ENCODE peak calls at places on chromosomes 3 and 15, in eight cellular contexts. R is amniotic stem cell, K is M059J, V is right cardiac atrium, A is GM13976, Y is astrocyte of the cerebellum, M is cardiac muscle cell, Q is cardiac fibroblast. L is an unnamed sample.

GRCh38 chr15:98154863-98155262 is 194.4 kb downstream of the ARRDC4 start:
- DNase-seq in V (no peak), K (peak; percentile 98), M (peak; percentile 22), R (peak; percentile 4), Y (peak; percentile 35), A (no peak), Q (no peak), L (peak; percentile 30)

GRCh38 chr3:111588527-111588926 is 6.6 kb downstream of the ZBED2 start:
- DNase-seq in Y (no peak), A (no peak), K (peak; percentile 35), V (no peak), M (no peak), R (no peak), Q (no peak), L (no peak)

GRCh38 chr15:39828374-39828931 is 45.8 kb upstream of the FSIP1 start:
- DNase-seq in K (peak; percentile 62), A (no peak), Q (peak; percentile 64), M (peak; percentile 56), V (peak; percentile 12), Y (peak; percentile 28), R (no peak), L (no peak)

GRCh38 chr3:133112666-133113065 is 74.5 kb downstream of the TMEM108 start:
- DNase-seq in K (peak; percentile 77), V (no peak), Y (no peak), A (no peak), R (no peak), M (peak; percentile 44), Q (peak; percentile 14), L (no peak)

GRCh38 chr15:57586661-57587404 is 4.9 kb upstream of the MYZAP start:
- DNase-seq in A (no peak), K (no peak), V (no peak), M (no peak), R (no peak), Y (no peak), Q (no peak), L (no peak)

GRCh38 chr3:106635271-106635670 is 742.0 kb upstream of the CCDC54 start:
- DNase-seq in Q (peak; percentile 46), K (peak; percentile 97), M (peak; percentile 77), R (peak; percentile 34), A (no peak), Y (peak; percentile 89), V (no peak), L (no peak)

GRCh38 chr3:50314342-50314741 is 8.2 kb downstream of the HYAL2 start:
- DNase-seq in K (no peak), A (no peak), R (no peak), M (no peak), V (no peak), Y (no peak), Q (no peak), L (no peak)

GRCh38 chr15:101329867-101330380 is 34.9 kb upstream of the SNRPA1 start:
- DNase-seq in V (no peak), Y (no peak), A (no peak), R (no peak), M (no peak), Q (no peak), K (no peak), L (no peak)

GRCh38 chr3:131596884-131597283 is 94.1 kb upstream of the MRPL3 start:
- DNase-seq in V (no peak), R (no peak), A (peak; percentile 5), Q (no peak), Y (no peak), M (no peak), K (no peak), L (no peak)

GRCh38 chr15:39125904-39126303 is 455.0 kb upstream of the THBS1 start:
- DNase-seq in K (peak; percentile 81), V (no peak), Q (peak; percentile 59), A (peak; percentile 61), Y (peak; percentile 27), R (no peak), M (peak; percentile 69), L (peak; percentile 50)

GRCh38 chr15:26936502-26936901 is 34.5 kb upstream of the GABRG3 start:
- DNase-seq in R (no peak), M (no peak), K (no peak), Y (no peak), A (no peak), Q (no peak), V (no peak), L (no peak)

GRCh38 chr3:94875149-94875548 is 812.3 kb downstream of the NSUN3 start:
- DNase-seq in R (no peak), K (no peak), Y (no peak), M (no peak), A (no peak), V (no peak), Q (no peak), L (no peak)

GRCh38 chr3:55579499-55579898 is 92.4 kb upstream of the WNT5A start:
- DNase-seq in V (no peak), Q (no peak), M (no peak), K (no peak), Y (no peak), A (no peak), R (no peak), L (no peak)

GRCh38 chr3:101377796-101378195 is 57.4 kb upstream of the IMPG2 start:
- DNase-seq in Q (peak; percentile 22), R (no peak), A (no peak), K (no peak), Y (no peak), M (peak; percentile 33), V (no peak), L (peak; percentile 97)

GRCh38 chr3:73552700-73553099 is 72.0 kb downstream of the PDZRN3 start:
- DNase-seq in K (peak; percentile 14), A (no peak), R (peak; percentile 12), M (peak; percentile 36), Q (no peak), V (no peak), Y (no peak), L (peak; percentile 12)

GRCh38 chr3:178967184-178967532 is 104.5 kb downstream of the ZMAT3 start:
- DNase-seq in Q (no peak), A (no peak), R (no peak), V (no peak), M (no peak), Y (no peak), K (no peak), L (no peak)

GRCh38 chr3:102248981-102249705 is 185.7 kb upstream of the ZPLD1 start:
- DNase-seq in M (no peak), R (no peak), A (no peak), K (peak; percentile 76), Y (no peak), V (no peak), Q (no peak), L (no peak)

GRCh38 chr3:176430244-176430893 is 766.9 kb downstream of the TBL1XR1 start:
- DNase-seq in Y (peak; percentile 56), A (no peak), V (no peak), R (no peak), K (peak; percentile 60), Q (peak; percentile 68), M (peak; percentile 71), L (no peak)

GRCh38 chr3:179181993-179182551 is 33.9 kb downstream of the PIK3CA start:
- DNase-seq in M (no peak), Y (no peak), Q (peak; percentile 20), V (no peak), A (no peak), R (no peak), K (peak; percentile 76), L (no peak)

GRCh38 chr3:48435774-48436476 is 4.0 kb downstream of the CCDC51 start:
- DNase-seq in A (peak; percentile 89), Q (peak; percentile 87), R (peak; percentile 46), Y (peak; percentile 73), V (peak; percentile 81), K (peak; percentile 69), M (peak; percentile 88), L (peak; percentile 73)

GRCh38 chr3:51819709-51820406 is 40.8 kb upstream of the IQCF6 start:
- DNase-seq in Y (no peak), R (no peak), V (no peak), A (peak; percentile 41), K (peak; percentile 5), M (no peak), Q (no peak), L (no peak)

GRCh38 chr3:40137586-40138295 is 171.8 kb upstream of the EIF1B start:
- DNase-seq in R (peak; percentile 22), A (no peak), M (peak; percentile 13), V (no peak), Q (peak; percentile 35), Y (peak; percentile 74), K (peak; percentile 37), L (peak; percentile 40)

GRCh38 chr3:56154297-56154696 is 314.0 kb downstream of the ERC2 start:
- DNase-seq in V (no peak), Q (no peak), K (peak; percentile 26), Y (no peak), R (no peak), M (no peak), A (no peak), L (no peak)

GRCh38 chr15:96177279-96177678 is 153.2 kb upstream of the NR2F2 start:
- DNase-seq in R (no peak), K (no peak), Y (no peak), A (no peak), Q (no peak), V (no peak), M (no peak), L (no peak)

GRCh38 chr15:57727031-57727430 is 20.5 kb downstream of the POLR2M start:
- DNase-seq in M (no peak), V (no peak), Q (peak; percentile 34), R (no peak), K (peak; percentile 69), A (no peak), Y (no peak), L (no peak)

GRCh38 chr3:1726741-1727140 is 371.9 kb upstream of the CNTN4 start:
- DNase-seq in K (no peak), R (no peak), V (no peak), M (no peak), A (no peak), Y (no peak), Q (no peak), L (no peak)

GRCh38 chr3:50132421-50133282 is 22.5 kb upstream of the SEMA3F start:
- DNase-seq in M (no peak), Y (no peak), A (no peak), R (no peak), K (no peak), V (no peak), Q (no peak), L (no peak)

L was measured in trophoblast cell.